ENCODE peak calls at places on chromosomes 16 and 17, in nine cellular contexts. One of them, this sample, is unnamed.

GRCh38 chr17:62744259-62744658 is 63.9 kb downstream of the MARCHF10 start:
- DNase-seq in spleen: no peak
- DNase-seq in IMR-90: no peak
- DNase-seq in right lobe of liver: no peak
- DNase-seq in H1: no peak
- DNase-seq in body of pancreas: no peak
- DNase-seq in transverse colon: no peak
- DNase-seq in esophagus squamous epithelium: no peak
- DNase-seq in A549: no peak
- DNase-seq in this sample: no peak

GRCh38 chr16:9055661-9056060 is 35.8 kb upstream of the HAPSTR1 start:
- DNase-seq in spleen: no peak
- DNase-seq in IMR-90: peak; percentile 90
- DNase-seq in right lobe of liver: no peak
- DNase-seq in H1: no peak
- DNase-seq in body of pancreas: no peak
- DNase-seq in transverse colon: no peak
- DNase-seq in esophagus squamous epithelium: no peak
- DNase-seq in A549: no peak
- DNase-seq in this sample: no peak

GRCh38 chr17:18219016-18219415 is 6.4 kb upstream of the LLGL1 start:
- DNase-seq in spleen: no peak
- DNase-seq in IMR-90: peak; percentile 63
- DNase-seq in right lobe of liver: no peak
- DNase-seq in H1: no peak
- DNase-seq in body of pancreas: no peak
- DNase-seq in transverse colon: no peak
- DNase-seq in esophagus squamous epithelium: no peak
- DNase-seq in A549: no peak
- DNase-seq in this sample: peak; percentile 60

GRCh38 chr16:86112178-86112577 is 213.2 kb downstream of the IRF8 start:
- DNase-seq in spleen: no peak
- DNase-seq in IMR-90: no peak
- DNase-seq in right lobe of liver: no peak
- DNase-seq in H1: no peak
- DNase-seq in body of pancreas: no peak
- DNase-seq in transverse colon: no peak
- DNase-seq in esophagus squamous epithelium: no peak
- DNase-seq in A549: no peak
- DNase-seq in this sample: no peak

GRCh38 chr16:84274515-84274914 is 20.2 kb upstream of the WFDC1 start:
- DNase-seq in spleen: no peak
- DNase-seq in IMR-90: no peak
- DNase-seq in right lobe of liver: peak; percentile 17
- DNase-seq in H1: no peak
- DNase-seq in body of pancreas: no peak
- DNase-seq in transverse colon: no peak
- DNase-seq in esophagus squamous epithelium: no peak
- DNase-seq in A549: no peak
- DNase-seq in this sample: no peak

GRCh38 chr17:80892900-80893603 is 98.6 kb upstream of the CHMP6 start:
- DNase-seq in spleen: no peak
- DNase-seq in IMR-90: peak; percentile 79
- DNase-seq in right lobe of liver: no peak
- DNase-seq in H1: no peak
- DNase-seq in body of pancreas: no peak
- DNase-seq in transverse colon: no peak
- DNase-seq in esophagus squamous epithelium: no peak
- DNase-seq in A549: peak; percentile 60
- DNase-seq in this sample: no peak

GRCh38 chr16:3880623-3881498 is at the start of gene CREBBP:
- DNase-seq in spleen: peak; percentile 96
- DNase-seq in IMR-90: peak; percentile 80
- DNase-seq in right lobe of liver: peak; percentile 91
- DNase-seq in H1: peak; percentile 41
- DNase-seq in body of pancreas: peak; percentile 88
- DNase-seq in transverse colon: peak; percentile 89
- DNase-seq in esophagus squamous epithelium: peak; percentile 56
- DNase-seq in A549: peak; percentile 38
- DNase-seq in this sample: peak; percentile 91

GRCh38 chr16:84312783-84313382 is 18.2 kb downstream of the WFDC1 start:
- DNase-seq in spleen: no peak
- DNase-seq in IMR-90: no peak
- DNase-seq in right lobe of liver: peak; percentile 50
- DNase-seq in H1: peak; percentile 58
- DNase-seq in body of pancreas: no peak
- DNase-seq in transverse colon: peak; percentile 82
- DNase-seq in esophagus squamous epithelium: no peak
- DNase-seq in A549: no peak
- DNase-seq in this sample: no peak

GRCh38 chr16:6375471-6376075 is 957.1 kb upstream of the RBFOX1 start:
- DNase-seq in spleen: no peak
- DNase-seq in IMR-90: no peak
- DNase-seq in right lobe of liver: no peak
- DNase-seq in H1: no peak
- DNase-seq in body of pancreas: no peak
- DNase-seq in transverse colon: no peak
- DNase-seq in esophagus squamous epithelium: no peak
- DNase-seq in A549: no peak
- DNase-seq in this sample: no peak

GRCh38 chr16:84883301-84883700 is 63.5 kb downstream of the CRISPLD2 start:
- DNase-seq in spleen: no peak
- DNase-seq in IMR-90: no peak
- DNase-seq in right lobe of liver: no peak
- DNase-seq in H1: no peak
- DNase-seq in body of pancreas: no peak
- DNase-seq in transverse colon: no peak
- DNase-seq in esophagus squamous epithelium: no peak
- DNase-seq in A549: no peak
- DNase-seq in this sample: no peak

GRCh38 chr17:44137891-44138709 is 3.6 kb upstream of the HROB start:
- DNase-seq in spleen: no peak
- DNase-seq in IMR-90: peak; percentile 100
- DNase-seq in right lobe of liver: no peak
- DNase-seq in H1: peak; percentile 75
- DNase-seq in body of pancreas: peak; percentile 68
- DNase-seq in transverse colon: peak; percentile 73
- DNase-seq in esophagus squamous epithelium: peak; percentile 20
- DNase-seq in A549: peak; percentile 99
- DNase-seq in this sample: peak; percentile 71
- TF ChIP-seq POLR2A in spleen: no peak
- TF ChIP-seq POLR2A in IMR-90: peak; percentile 66
- TF ChIP-seq POLR2A in right lobe of liver: no peak
- TF ChIP-seq POLR2A in H1: no peak
- TF ChIP-seq POLR2A in body of pancreas: no peak
- TF ChIP-seq POLR2A in transverse colon: no peak
- TF ChIP-seq POLR2A in esophagus squamous epithelium: peak; percentile 25
- TF ChIP-seq POLR2A in A549: no peak
- TF ChIP-seq POLR2A in this sample: no peak

GRCh38 chr17:52156576-52156975 is 1.9 kb downstream of the CA10 start:
- DNase-seq in spleen: no peak
- DNase-seq in IMR-90: no peak
- DNase-seq in right lobe of liver: no peak
- DNase-seq in H1: no peak
- DNase-seq in body of pancreas: no peak
- DNase-seq in transverse colon: no peak
- DNase-seq in esophagus squamous epithelium: no peak
- DNase-seq in A549: no peak
- DNase-seq in this sample: no peak

GRCh38 chr17:52157161-52157560 is 1.4 kb downstream of the CA10 start:
- DNase-seq in spleen: no peak
- DNase-seq in IMR-90: no peak
- DNase-seq in right lobe of liver: no peak
- DNase-seq in H1: no peak
- DNase-seq in body of pancreas: no peak
- DNase-seq in transverse colon: no peak
- DNase-seq in esophagus squamous epithelium: no peak
- DNase-seq in A549: no peak
- DNase-seq in this sample: no peak

GRCh38 chr17:52159159-52159809 is 770 bp upstream of the CA10 start:
- DNase-seq in spleen: no peak
- DNase-seq in IMR-90: no peak
- DNase-seq in right lobe of liver: no peak
- DNase-seq in H1: no peak
- DNase-seq in body of pancreas: no peak
- DNase-seq in transverse colon: no peak
- DNase-seq in esophagus squamous epithelium: no peak
- DNase-seq in A549: no peak
- DNase-seq in this sample: no peak

GRCh38 chr17:52158450-52159042 is at the start of gene CA10:
- DNase-seq in spleen: no peak
- DNase-seq in IMR-90: no peak
- DNase-seq in right lobe of liver: no peak
- DNase-seq in H1: peak; percentile 51
- DNase-seq in body of pancreas: no peak
- DNase-seq in transverse colon: no peak
- DNase-seq in esophagus squamous epithelium: no peak
- DNase-seq in A549: no peak
- DNase-seq in this sample: no peak

DNA sequence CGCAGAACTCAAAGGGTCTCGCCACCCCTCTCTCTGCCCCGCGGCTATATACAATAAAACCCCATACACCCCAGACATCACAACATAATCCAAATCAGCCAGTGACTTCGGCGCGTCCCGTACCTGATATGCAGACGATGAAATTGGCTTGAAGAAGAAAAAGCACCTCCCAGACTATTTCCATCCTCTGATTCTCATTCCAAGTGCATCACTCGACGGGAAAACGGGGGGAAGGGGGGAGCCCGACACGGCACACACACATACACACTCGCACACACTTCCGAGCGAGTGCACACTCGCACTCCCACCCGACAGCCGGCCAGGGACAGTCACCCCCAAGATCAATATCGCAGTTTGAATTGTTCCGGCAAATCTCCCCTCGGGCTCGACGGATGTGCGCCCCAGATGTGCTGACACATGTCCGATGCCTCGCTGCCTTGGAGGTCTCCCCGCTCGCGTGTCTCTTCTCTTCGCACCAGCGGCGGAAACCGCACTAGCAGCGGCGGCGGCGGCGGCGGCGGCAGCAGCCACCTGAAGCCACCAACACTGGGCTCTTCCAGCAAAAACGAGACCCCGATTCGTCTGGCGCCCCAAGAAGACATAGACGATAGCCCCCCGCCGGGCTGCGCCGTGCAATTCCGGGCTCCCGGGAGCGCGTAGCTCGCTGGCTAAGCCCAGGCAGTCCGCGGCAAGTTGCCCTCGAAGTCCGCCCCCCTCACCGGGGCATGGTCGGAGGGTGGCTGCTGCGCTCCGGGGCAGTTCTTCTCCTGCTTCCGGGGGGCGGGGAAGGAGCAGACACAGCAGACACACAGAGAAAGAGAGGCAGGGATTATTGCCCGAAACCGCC is 688 bp downstream of the CA10 start:
- DNase-seq in spleen: no peak
- DNase-seq in IMR-90: no peak
- DNase-seq in right lobe of liver: no peak
- DNase-seq in H1: no peak
- DNase-seq in body of pancreas: no peak
- DNase-seq in transverse colon: no peak
- DNase-seq in esophagus squamous epithelium: no peak
- DNase-seq in A549: no peak
- DNase-seq in this sample: no peak
- H3K4me3 ChIP-seq in spleen: no peak overlapping the region
- H3K4me3 ChIP-seq in IMR-90: no peak overlapping the region
- H3K4me3 ChIP-seq in right lobe of liver: no peak overlapping the region
- H3K4me3 ChIP-seq in H1: peak overlapping the region; percentile 60
- H3K4me3 ChIP-seq in body of pancreas: no peak overlapping the region
- H3K4me3 ChIP-seq in transverse colon: no peak overlapping the region
- H3K4me3 ChIP-seq in esophagus squamous epithelium: no peak overlapping the region
- H3K4me3 ChIP-seq in A549: no peak overlapping the region
- H3K4me3 ChIP-seq in this sample: peak overlapping the region; percentile 29

GRCh38 chr17:4258867-4259266 is 4.9 kb downstream of the ANKFY1 start:
- DNase-seq in spleen: no peak
- DNase-seq in IMR-90: no peak
- DNase-seq in right lobe of liver: no peak
- DNase-seq in H1: no peak
- DNase-seq in body of pancreas: no peak
- DNase-seq in transverse colon: no peak
- DNase-seq in esophagus squamous epithelium: no peak
- DNase-seq in A549: no peak
- DNase-seq in this sample: no peak

GRCh38 chr17:4266550-4266949 is 2.8 kb upstream of the ANKFY1 start:
- DNase-seq in spleen: no peak
- DNase-seq in IMR-90: no peak
- DNase-seq in right lobe of liver: no peak
- DNase-seq in H1: no peak
- DNase-seq in body of pancreas: no peak
- DNase-seq in transverse colon: no peak
- DNase-seq in esophagus squamous epithelium: no peak
- DNase-seq in A549: no peak
- DNase-seq in this sample: no peak

GRCh38 chr17:4261452-4261851 is 2.3 kb downstream of the ANKFY1 start:
- DNase-seq in spleen: no peak
- DNase-seq in IMR-90: no peak
- DNase-seq in right lobe of liver: no peak
- DNase-seq in H1: no peak
- DNase-seq in body of pancreas: no peak
- DNase-seq in transverse colon: no peak
- DNase-seq in esophagus squamous epithelium: no peak
- DNase-seq in A549: no peak
- DNase-seq in this sample: no peak

GRCh38 chr17:4267402-4267801 is 3.6 kb upstream of the ANKFY1 start:
- DNase-seq in spleen: no peak
- DNase-seq in IMR-90: no peak
- DNase-seq in right lobe of liver: no peak
- DNase-seq in H1: no peak
- DNase-seq in body of pancreas: no peak
- DNase-seq in transverse colon: no peak
- DNase-seq in esophagus squamous epithelium: no peak
- DNase-seq in A549: no peak
- DNase-seq in this sample: no peak

GRCh38 chr17:4263282-4264215 is at the start of gene ANKFY1:
- DNase-seq in spleen: peak; percentile 99
- DNase-seq in IMR-90: peak; percentile 92
- DNase-seq in right lobe of liver: peak; percentile 97
- DNase-seq in H1: peak; percentile 79
- DNase-seq in body of pancreas: peak; percentile 96
- DNase-seq in transverse colon: peak; percentile 97
- DNase-seq in esophagus squamous epithelium: peak; percentile 59
- DNase-seq in A549: peak; percentile 99
- DNase-seq in this sample: peak; percentile 96
- TF ChIP-seq POLR2A in spleen: peak; percentile 22
- TF ChIP-seq POLR2A in IMR-90: peak; percentile 27
- TF ChIP-seq POLR2A in right lobe of liver: peak; percentile 44
- TF ChIP-seq POLR2A in H1: peak; percentile 65
- TF ChIP-seq POLR2A in body of pancreas: peak; percentile 79
- TF ChIP-seq POLR2A in transverse colon: peak; percentile 71
- TF ChIP-seq POLR2A in esophagus squamous epithelium: peak; percentile 70
- TF ChIP-seq POLR2A in A549: peak; percentile 89
- TF ChIP-seq POLR2A in this sample: no peak

DNA sequence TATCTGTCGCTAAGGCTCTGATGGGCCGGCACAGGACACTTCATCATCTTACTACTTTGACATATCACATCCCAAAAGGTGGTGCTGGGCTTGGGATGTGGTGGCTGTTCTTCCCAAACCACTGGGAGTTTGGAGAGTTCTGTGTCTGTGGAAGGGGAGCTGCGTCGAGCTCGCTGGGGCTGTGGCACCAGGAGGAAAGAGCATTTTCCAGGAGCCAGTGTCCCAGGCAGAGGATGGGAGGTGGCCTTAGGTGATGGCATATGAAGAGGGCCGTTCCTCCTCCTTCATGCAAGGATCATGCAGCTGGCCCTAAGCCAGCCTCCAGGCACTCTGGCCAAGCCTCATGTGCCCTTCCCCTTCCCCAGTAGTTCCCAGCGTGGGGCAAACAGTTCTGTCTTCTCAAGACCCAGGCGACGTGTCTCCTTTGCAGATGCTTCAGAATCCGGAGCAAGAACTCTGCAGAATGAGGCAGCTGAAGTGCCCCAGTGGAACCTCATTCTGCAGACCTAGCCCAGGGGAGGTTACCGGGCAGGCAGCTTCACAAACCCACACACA is 89.4 kb upstream of the TNRC6C start:
- DNase-seq in spleen: peak; percentile 81
- DNase-seq in IMR-90: no peak
- DNase-seq in right lobe of liver: peak; percentile 46
- DNase-seq in H1: no peak
- DNase-seq in body of pancreas: no peak
- DNase-seq in transverse colon: no peak
- DNase-seq in esophagus squamous epithelium: no peak
- DNase-seq in A549: no peak
- DNase-seq in this sample: no peak
- H3K4me3 ChIP-seq in spleen: no peak overlapping the region
- H3K4me3 ChIP-seq in IMR-90: no peak overlapping the region
- H3K4me3 ChIP-seq in right lobe of liver: no peak overlapping the region
- H3K4me3 ChIP-seq in H1: no peak overlapping the region
- H3K4me3 ChIP-seq in body of pancreas: no peak overlapping the region
- H3K4me3 ChIP-seq in transverse colon: no peak overlapping the region
- H3K4me3 ChIP-seq in esophagus squamous epithelium: no peak overlapping the region
- H3K4me3 ChIP-seq in A549: no peak overlapping the region
- H3K4me3 ChIP-seq in this sample: no peak overlapping the region

This sample was measured in stomach.